ENCODE peak calls at places on chromosomes 12 and 14, in four cellular contexts. P is GM12892, H is stomach, K is suprapubic skin. M is an unnamed sample.

GRCh38 chr14:42378880-42379279 is 772.2 kb downstream of the LRFN5 start:
- DNase-seq in P (no peak), K (peak; percentile 41), H (no peak), M (no peak)

GRCh38 chr12:95789126-95790024 is 1.2 kb downstream of the NTN4 start:
- DNase-seq in H (peak; percentile 51), P (no peak), K (peak; percentile 68), M (peak; percentile 13)

GRCh38 chr12:93638095-93638494 is 39.1 kb upstream of the CRADD start:
- DNase-seq in K (no peak), P (no peak), H (no peak), M (no peak)

GRCh38 chr14:38158468-38158867 is 49.2 kb upstream of the SSTR1 start:
- DNase-seq in H (no peak), K (no peak), P (no peak), M (no peak)

GRCh38 chr14:54317396-54317795 is 79.4 kb upstream of the CDKN3 start:
- DNase-seq in K (no peak), H (no peak), P (no peak), M (no peak)

GRCh38 chr14:28661171-28661772 is 105.3 kb upstream of the FOXG1 start:
- DNase-seq in P (no peak), H (no peak), K (no peak), M (no peak)

GRCh38 chr12:116392061-116392460 is 114.6 kb upstream of the MED13L start:
- DNase-seq in H (no peak), K (no peak), P (no peak), M (no peak)

GRCh38 chr12:75190846-75191245 is 18.8 kb downstream of the KCNC2 start:
- DNase-seq in H (no peak), P (no peak), K (no peak), M (no peak)

GRCh38 chr14:92968291-92969020 is 45.5 kb downstream of the CHGA start:
- DNase-seq in P (no peak), K (no peak), H (no peak), M (no peak)

GRCh38 chr14:35747379-35747778 is 61.7 kb downstream of the RALGAPA1 start:
- DNase-seq in H (no peak), P (no peak), K (no peak), M (peak; percentile 6)

GRCh38 chr12:3662516-3662915 is 90.4 kb downstream of the CRACR2A start:
- DNase-seq in P (no peak), H (no peak), K (no peak), M (no peak)

GRCh38 chr14:27587103-27587502 is 989.3 kb upstream of the NOVA1 start:
- DNase-seq in H (no peak), P (no peak), K (no peak), M (no peak)

GRCh38 chr14:86954623-86955022 is 1038.4 kb downstream of the GALC start:
- DNase-seq in H (no peak), P (no peak), K (no peak), M (no peak)

GRCh38 chr12:22101749-22102243 is 55.8 kb downstream of the CMAS start:
- DNase-seq in P (no peak), K (no peak), H (no peak), M (no peak)

GRCh38 chr12:104603545-104603973 is 146.8 kb downstream of the CHST11 start:
- DNase-seq in K (no peak), P (no peak), H (no peak), M (no peak)

GRCh38 chr12:121753844-121754264 is 39.6 kb downstream of the RHOF start:
- DNase-seq in H (peak; percentile 79), P (no peak), K (no peak), M (peak; percentile 69)

GRCh38 chr12:70719672-70720420 is 82.6 kb upstream of the PTPRB start:
- DNase-seq in H (no peak), K (no peak), P (no peak), M (peak; percentile 18)
- TF ChIP-seq POLR2AphosphoS5 in H (no peak), K (no peak), P (no peak), M (no peak)

DNA sequence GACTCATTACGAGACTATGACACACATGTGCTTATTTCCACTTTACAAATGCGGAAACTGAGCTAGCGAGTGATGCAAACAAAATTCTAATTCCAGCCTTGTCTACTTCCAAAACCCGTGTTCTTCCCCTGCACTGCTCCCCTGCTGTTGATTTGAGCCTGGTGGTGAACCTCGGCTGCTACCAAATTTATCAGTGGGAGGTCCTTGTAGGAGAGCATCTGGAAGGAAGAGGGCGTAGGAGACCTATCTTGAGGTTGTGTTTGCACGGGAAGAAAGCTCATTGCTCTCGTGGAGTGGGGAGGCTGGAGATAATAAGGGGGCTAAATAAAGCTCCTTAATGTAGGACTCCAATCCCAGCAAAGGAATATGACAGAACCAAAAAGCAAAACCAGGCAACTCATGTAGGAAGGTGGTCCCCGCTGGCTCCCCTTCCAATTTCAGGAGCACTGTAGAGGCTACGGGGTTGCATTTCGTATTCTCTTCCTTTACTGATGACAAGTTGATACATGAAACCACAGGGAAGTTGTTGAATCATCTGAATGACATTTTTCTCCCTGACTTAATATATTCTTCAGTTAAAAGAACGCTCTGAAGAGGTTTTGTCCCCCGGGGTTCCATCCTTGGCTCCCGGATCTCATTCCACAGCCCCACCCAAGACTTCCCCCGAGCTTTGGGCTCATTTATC is 52.6 kb downstream of the FZD10 start:
- DNase-seq in P (no peak), K (no peak), H (no peak), M (no peak)
- TF ChIP-seq POLR2AphosphoS5 in P (no peak), K (no peak), H (no peak), M (no peak)

GRCh38 chr14:20434701-20435453 is 1.1 kb downstream of the KLHL33 start:
- DNase-seq in P (no peak), H (no peak), K (no peak), M (no peak)
- TF ChIP-seq POLR2AphosphoS5 in P (no peak), H (no peak), K (no peak), M (peak; percentile 38)

GRCh38 chr12:40831916-40832315 is 139.7 kb downstream of the CNTN1 start:
- DNase-seq in H (no peak), K (no peak), P (no peak), M (no peak)
- TF ChIP-seq POLR2AphosphoS5 in H (no peak), K (no peak), P (no peak), M (no peak)

M was measured in prostate gland.